ENCODE peak calls at places on chromosomes 6 and 20, in five cellular contexts. N is spleen, A is tibial nerve, O is right lobe of liver, U is A549. G is an unnamed sample.

GRCh38 chr20:10448270-10449156 is 13.4 kb downstream of the SLX4IP start:
- DNase-seq in O (no peak), A (no peak), U (no peak), N (no peak), G (no peak)

GRCh38 chr6:55388161-55388560 is 60.9 kb downstream of the GFRAL start:
- DNase-seq in A (no peak), O (no peak), N (no peak), U (no peak), G (no peak)

GRCh38 chr6:169724554-169725269 is 412 bp upstream of the PHF10 start:
- DNase-seq in N (peak; percentile 93), O (peak; percentile 66), A (no peak), U (peak; percentile 38), G (peak; percentile 63)

GRCh38 chr6:3718407-3718806 is 33.1 kb downstream of the PXDC1 start:
- DNase-seq in N (no peak), O (no peak), U (no peak), A (no peak), G (no peak)

GRCh38 chr6:87848616-87849015 is 146.6 kb upstream of the AKIRIN2 start:
- DNase-seq in N (no peak), U (no peak), O (no peak), A (no peak), G (no peak)

GRCh38 chr6:38259736-38260135 is 380.0 kb downstream of the BTBD9 start:
- DNase-seq in U (no peak), O (no peak), A (no peak), N (no peak), G (no peak)

GRCh38 chr6:157337766-157338165 is 14.4 kb upstream of the TMEM242 start:
- DNase-seq in N (no peak), U (no peak), O (no peak), A (no peak), G (no peak)

GRCh38 chr6:113558966-113559365 is 298.2 kb upstream of the MARCKS start:
- DNase-seq in N (no peak), A (no peak), U (no peak), O (no peak), G (no peak)

GRCh38 chr6:99739526-99739925 is 132.9 kb downstream of the PRDM13 start:
- DNase-seq in A (no peak), O (no peak), N (no peak), U (no peak), G (no peak)

GRCh38 chr6:156557269-156557885 is 219.8 kb upstream of the ARID1B start:
- DNase-seq in N (peak; percentile 63), O (no peak), A (no peak), U (peak; percentile 29), G (no peak)

GRCh38 chr6:103675807-103676406 is 1183.8 kb downstream of the HACE1 start:
- DNase-seq in O (no peak), A (no peak), N (no peak), U (no peak), G (no peak)

GRCh38 chr20:4563534-4563933 is 158.2 kb upstream of the PRND start:
- DNase-seq in U (peak; percentile 69), A (no peak), N (no peak), O (no peak), G (peak; percentile 11)

GRCh38 chr20:15642099-15642498 is 931.1 kb downstream of the KIF16B start:
- DNase-seq in A (no peak), N (no peak), U (no peak), O (no peak), G (no peak)

GRCh38 chr6:141017941-141018340 is 1114.8 kb upstream of the GJE1 start:
- DNase-seq in A (no peak), N (no peak), U (no peak), O (no peak), G (no peak)

GRCh38 chr6:68777956-68778355 is 142.9 kb downstream of the ADGRB3 start:
- DNase-seq in O (no peak), U (no peak), N (no peak), A (no peak), G (peak; percentile 30)

GRCh38 chr20:31967830-31968249 is at the start of gene XKR7:
- DNase-seq in O (no peak), U (no peak), A (no peak), N (peak; percentile 77), G (no peak)

GRCh38 chr20:51788822-51789221 is 13.5 kb downstream of the SALL4 start:
- DNase-seq in U (no peak), A (no peak), O (no peak), N (no peak), G (no peak)

DNA sequence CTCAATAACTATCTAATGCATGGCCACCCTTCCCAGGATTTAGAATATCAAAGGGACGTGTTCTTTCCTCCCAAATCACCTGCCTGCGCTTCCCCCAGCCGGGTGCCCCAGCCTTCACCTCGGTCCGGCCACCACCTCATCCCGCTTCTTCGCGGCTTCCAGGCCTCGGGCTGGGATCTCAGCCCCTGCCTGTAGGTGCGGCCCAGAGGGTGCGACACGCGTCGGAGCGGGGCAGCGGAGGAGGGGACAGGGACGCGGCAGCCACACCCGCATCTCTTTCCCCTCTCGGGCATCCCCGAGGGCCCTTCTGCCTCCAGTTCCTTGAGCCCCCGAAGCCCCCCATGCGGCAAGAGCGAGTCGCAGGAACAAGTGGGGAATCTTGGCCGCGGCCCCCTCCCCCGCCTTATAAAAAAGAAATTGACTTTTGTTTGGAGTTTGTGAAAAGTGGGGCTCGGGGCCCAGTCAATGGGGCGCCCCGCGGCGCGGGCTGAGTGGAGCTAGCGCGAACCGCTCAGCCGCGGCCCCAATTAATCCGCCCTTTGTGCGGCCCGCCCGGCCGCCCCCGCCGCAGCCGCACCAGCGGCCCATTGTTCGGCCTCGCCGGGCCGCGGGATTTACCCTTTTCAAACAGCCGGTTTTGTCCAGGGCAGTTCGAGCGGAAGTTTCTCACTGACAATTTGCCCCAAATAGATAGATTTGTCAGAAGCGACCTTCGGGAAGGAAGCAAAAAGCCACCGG is 8.4 kb upstream of the NR2E1 start:
- DNase-seq in U (no peak), N (no peak), A (no peak), O (no peak), G (no peak)
- H3K4me3 ChIP-seq in U (peak overlapping the region; percentile 45), N (peak overlapping the region; percentile 33), A (peak overlapping the region; percentile 39), O (no peak overlapping the region), G (no peak overlapping the region)

GRCh38 chr20:24318569-24319352 is 150.7 kb upstream of the SYNDIG1 start:
- DNase-seq in N (no peak), U (no peak), O (no peak), A (no peak), G (no peak)
- TF ChIP-seq POLR2A in N (no peak), U (no peak), O (no peak), A (no peak), G (no peak)

DNA sequence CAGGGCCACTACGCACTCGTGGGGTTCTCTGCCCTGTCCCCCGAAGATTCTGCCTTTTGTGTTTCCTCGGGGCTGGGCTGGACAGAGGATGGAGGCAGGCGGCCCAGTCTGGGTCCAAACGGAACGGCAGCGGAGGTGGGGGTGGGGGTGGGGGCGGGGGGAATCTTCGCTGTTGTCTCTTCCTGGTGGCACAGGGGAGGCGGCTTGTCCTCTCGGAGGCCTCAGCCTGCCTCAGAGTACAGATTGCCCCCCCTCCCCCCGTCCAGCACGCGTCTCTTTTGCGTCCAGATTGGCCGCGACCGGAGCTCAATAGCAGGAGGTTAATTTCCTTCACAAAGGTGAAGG is 1.4 kb upstream of the INSM1 start:
- DNase-seq in U (no peak), O (no peak), N (no peak), A (no peak), G (no peak)
- H3K4me3 ChIP-seq in U (no peak overlapping the region), O (no peak overlapping the region), N (no peak overlapping the region), A (no peak overlapping the region), G (no peak overlapping the region)

GRCh38 chr6:90296346-90297123 is at the start of gene BACH2:
- DNase-seq in O (peak; percentile 93), A (peak; percentile 87), N (peak; percentile 96), U (peak; percentile 67), G (peak; percentile 90)
- TF ChIP-seq POLR2A in O (peak; percentile 78), A (peak; percentile 77), N (no peak), U (no peak), G (no peak)

DNA sequence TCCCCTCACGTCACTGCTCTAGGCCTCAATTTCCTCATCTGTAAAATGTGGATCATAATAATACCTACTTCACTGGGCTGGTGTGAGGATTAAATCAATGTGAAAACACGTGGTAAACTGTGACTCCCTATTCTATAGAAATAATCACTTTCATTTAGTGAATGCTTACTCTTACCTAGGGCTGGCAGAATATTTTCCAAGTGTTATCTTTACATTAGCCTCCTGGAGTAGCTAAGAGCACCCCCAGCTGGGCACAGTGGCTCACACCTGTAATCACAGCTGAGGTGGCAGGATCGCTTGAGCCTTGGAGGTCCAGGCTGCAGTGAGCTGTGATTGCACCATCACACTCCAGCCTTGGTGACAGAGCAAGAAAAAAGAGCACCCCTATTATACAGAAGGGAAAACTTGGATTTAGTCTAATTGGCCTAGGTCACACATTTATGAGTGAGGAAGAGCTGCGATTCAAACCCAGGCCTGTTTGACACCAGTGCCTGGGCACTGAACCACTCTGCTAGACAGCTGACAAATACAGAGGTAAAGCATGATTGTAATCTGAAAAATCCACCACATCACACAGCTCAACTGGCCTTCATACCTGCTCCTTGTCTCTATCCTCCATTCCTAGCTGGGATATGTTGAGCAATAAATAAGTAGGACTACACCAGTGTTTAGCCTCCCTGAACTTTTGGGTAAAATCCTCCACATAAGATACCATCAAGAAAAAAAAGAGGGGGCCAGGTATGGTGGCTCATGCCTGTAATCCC is 1.4 kb upstream of the SNTA1 start:
- DNase-seq in O (peak; percentile 33), A (no peak), U (peak; percentile 36), N (no peak), G (peak; percentile 36)
- H3K4me3 ChIP-seq in O (no peak overlapping the region), A (peak overlapping the region; percentile 73), U (peak overlapping the region; percentile 83), N (peak overlapping the region; percentile 75), G (no peak overlapping the region)

GRCh38 chr6:14734416-14735340 is 511.2 kb upstream of the JARID2 start:
- DNase-seq in O (no peak), U (peak; percentile 18), A (no peak), N (no peak), G (peak; percentile 39)
- TF ChIP-seq POLR2A in O (no peak), U (no peak), A (no peak), N (no peak), G (no peak)

GRCh38 chr6:84709121-84709520 is 55.3 kb downstream of the TBX18 start:
- DNase-seq in A (no peak), U (no peak), N (no peak), O (no peak), G (no peak)

GRCh38 chr6:84707161-84707560 is 57.2 kb downstream of the TBX18 start:
- DNase-seq in O (no peak), A (no peak), N (no peak), U (no peak), G (no peak)
- H3K4me3 ChIP-seq in O (no peak overlapping the region), A (no peak overlapping the region), N (no peak overlapping the region), U (no peak overlapping the region), G (no peak overlapping the region)

DNA sequence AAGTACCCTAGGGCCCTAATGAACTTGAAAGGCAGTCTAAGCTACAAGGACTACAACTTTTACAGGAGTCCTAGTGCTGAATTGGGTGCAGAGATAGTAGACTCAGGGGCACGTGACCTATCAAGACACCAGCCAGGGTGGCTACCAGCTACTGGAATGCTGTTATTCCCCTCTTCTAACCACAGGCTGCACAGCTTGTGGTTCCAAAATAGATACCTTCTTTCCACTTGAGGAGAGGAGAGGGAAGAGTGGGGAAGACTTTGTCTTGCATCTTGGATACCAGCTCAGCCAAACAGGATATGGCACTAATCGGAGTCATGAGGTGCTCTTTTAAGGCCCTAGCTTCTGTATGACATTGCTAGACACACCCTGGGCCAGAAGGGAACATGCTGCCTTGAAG is 60.0 kb upstream of the MTRF1L start:
- DNase-seq in A (no peak), O (no peak), U (no peak), N (no peak), G (no peak)
- TF ChIP-seq POLR2A in A (no peak), O (no peak), U (no peak), N (no peak), G (no peak)